ENCODE peak calls at places on chromosomes 6 and 20, in four cellular contexts. One of them, this sample, is unnamed.

GRCh38 chr20:1710484-1710883 is 52.9 kb upstream of the SIRPG start:
- DNase-seq in MM.1S: no peak
- DNase-seq in GM06990: no peak
- DNase-seq in IMR-90: no peak
- DNase-seq in this sample: no peak

GRCh38 chr6:163773646-163774045 is 359.1 kb downstream of the QKI start:
- DNase-seq in GM06990: no peak
- DNase-seq in IMR-90: no peak
- DNase-seq in MM.1S: no peak
- DNase-seq in this sample: no peak

GRCh38 chr6:67353861-67354260 is 1281.2 kb upstream of the ADGRB3 start:
- DNase-seq in MM.1S: no peak
- DNase-seq in GM06990: no peak
- DNase-seq in IMR-90: no peak
- DNase-seq in this sample: no peak

GRCh38 chr6:34586327-34587040 is 30.4 kb upstream of the SPDEF start:
- DNase-seq in GM06990: no peak
- DNase-seq in IMR-90: no peak
- DNase-seq in MM.1S: no peak
- DNase-seq in this sample: no peak

GRCh38 chr20:42688576-42688975 is 501.1 kb downstream of the PTPRT start:
- DNase-seq in GM06990: no peak
- DNase-seq in IMR-90: no peak
- DNase-seq in MM.1S: no peak
- DNase-seq in this sample: no peak

GRCh38 chr20:62365814-62366369 is 1.2 kb downstream of the LAMA5 start:
- DNase-seq in GM06990: no peak
- DNase-seq in IMR-90: no peak
- DNase-seq in MM.1S: no peak
- DNase-seq in this sample: no peak

GRCh38 chr6:83097204-83097603 is 29.7 kb downstream of the DOP1A start:
- DNase-seq in GM06990: no peak
- DNase-seq in MM.1S: no peak
- DNase-seq in IMR-90: no peak
- DNase-seq in this sample: no peak

GRCh38 chr6:104483225-104483834 is 376.4 kb downstream of the HACE1 start:
- DNase-seq in GM06990: no peak
- DNase-seq in IMR-90: no peak
- DNase-seq in MM.1S: no peak
- DNase-seq in this sample: no peak

GRCh38 chr6:43972179-43972914 is 154.9 kb downstream of the MRPL14 start:
- DNase-seq in GM06990: no peak
- DNase-seq in IMR-90: no peak
- DNase-seq in MM.1S: no peak
- DNase-seq in this sample: no peak

GRCh38 chr6:47634210-47635047 is 64.0 kb upstream of the ADGRF4 start:
- DNase-seq in MM.1S: no peak
- DNase-seq in IMR-90: no peak
- DNase-seq in GM06990: no peak
- DNase-seq in this sample: no peak

GRCh38 chr6:39130691-39131090 is 15.7 kb upstream of the SAYSD1 start:
- DNase-seq in IMR-90: no peak
- DNase-seq in MM.1S: no peak
- DNase-seq in GM06990: no peak
- DNase-seq in this sample: no peak

GRCh38 chr6:150490586-150490985 is 109.1 kb upstream of the PLEKHG1 start:
- DNase-seq in MM.1S: no peak
- DNase-seq in GM06990: no peak
- DNase-seq in IMR-90: no peak
- DNase-seq in this sample: no peak

GRCh38 chr20:48492188-48493070 is 335.4 kb downstream of the PREX1 start:
- DNase-seq in IMR-90: no peak
- DNase-seq in GM06990: no peak
- DNase-seq in MM.1S: no peak
- DNase-seq in this sample: no peak

GRCh38 chr6:134207431-134207830 is 110.5 kb downstream of the SGK1 start:
- DNase-seq in MM.1S: no peak
- DNase-seq in GM06990: no peak
- DNase-seq in IMR-90: no peak
- DNase-seq in this sample: no peak

DNA sequence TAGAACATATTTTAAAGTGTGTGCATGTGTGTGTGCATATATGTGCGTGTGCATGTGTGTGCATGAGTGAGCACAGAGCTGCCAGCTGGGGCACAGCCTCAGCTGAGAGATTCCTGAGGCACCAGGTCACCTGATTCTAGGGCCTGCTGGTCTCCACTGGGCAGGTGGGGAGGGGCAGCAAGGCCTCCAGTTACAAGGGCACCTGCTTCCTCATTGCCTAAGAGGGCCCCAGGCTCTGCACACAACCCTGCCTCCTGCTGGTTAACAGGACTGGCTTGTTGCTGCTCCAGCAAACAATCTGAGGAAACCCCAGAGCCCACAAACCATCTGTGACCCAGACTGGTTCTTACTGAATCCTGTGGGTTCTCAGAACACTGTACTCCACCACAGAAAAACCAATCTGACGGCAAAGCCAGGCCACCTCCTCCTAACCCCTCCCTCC is 22.9 kb upstream of the UBE2J1 start:
- DNase-seq in IMR-90: no peak
- DNase-seq in MM.1S: peak; percentile 93
- DNase-seq in GM06990: peak; percentile 74
- DNase-seq in this sample: no peak
- TF ChIP-seq CTCF in IMR-90: no peak
- TF ChIP-seq CTCF in MM.1S: peak; percentile 78
- TF ChIP-seq CTCF in GM06990: peak; percentile 77
- TF ChIP-seq CTCF in this sample: no peak

GRCh38 chr20:33362898-33363297 is 38.4 kb downstream of the CDK5RAP1 start:
- DNase-seq in MM.1S: no peak
- DNase-seq in GM06990: no peak
- DNase-seq in IMR-90: no peak
- DNase-seq in this sample: no peak

DNA sequence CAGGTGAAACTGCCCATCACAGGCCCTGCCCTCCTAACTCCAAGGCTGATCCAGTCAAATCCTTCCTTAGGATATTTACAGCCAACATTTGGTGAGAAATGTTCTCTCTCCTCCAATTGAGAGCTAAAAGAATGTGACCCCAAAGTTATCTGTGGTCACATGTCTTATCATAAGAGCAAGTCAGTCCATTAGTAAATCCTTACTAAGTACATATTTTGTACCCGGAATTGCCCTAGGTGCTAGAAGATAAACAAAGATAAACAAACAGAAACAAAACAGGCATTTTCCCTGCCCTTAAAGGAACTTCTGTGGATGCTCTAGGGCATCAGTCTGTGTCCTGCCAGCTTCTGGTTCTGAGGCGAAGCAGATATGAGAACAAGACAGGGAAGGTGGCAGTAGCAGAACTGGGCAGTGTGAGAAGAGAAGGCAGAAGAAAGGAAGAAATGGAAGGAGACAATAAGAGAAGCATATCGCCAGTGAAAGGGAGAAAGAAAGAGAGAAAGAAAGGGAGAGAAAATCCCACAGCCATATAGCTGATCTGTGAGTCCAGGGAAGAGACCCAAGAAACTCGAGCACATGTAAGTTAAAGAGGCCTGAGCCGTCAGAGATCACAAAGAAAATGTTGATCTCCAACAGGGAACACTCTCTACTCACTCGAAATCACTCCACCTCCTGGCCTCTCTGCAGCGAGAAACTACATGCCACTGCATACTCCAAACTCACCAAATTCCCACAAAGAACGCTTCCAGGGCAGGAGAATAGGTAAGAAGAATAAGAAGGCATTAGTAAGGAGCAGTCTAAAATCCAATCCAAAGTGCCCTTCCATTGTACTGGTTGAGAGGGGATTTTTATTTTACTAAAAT is 41.7 kb downstream of the CDK5RAP1 start:
- DNase-seq in IMR-90: no peak
- DNase-seq in GM06990: no peak
- DNase-seq in MM.1S: no peak
- DNase-seq in this sample: no peak
- TF ChIP-seq CTCF in IMR-90: no peak
- TF ChIP-seq CTCF in GM06990: no peak
- TF ChIP-seq CTCF in MM.1S: no peak
- TF ChIP-seq CTCF in this sample: no peak

DNA sequence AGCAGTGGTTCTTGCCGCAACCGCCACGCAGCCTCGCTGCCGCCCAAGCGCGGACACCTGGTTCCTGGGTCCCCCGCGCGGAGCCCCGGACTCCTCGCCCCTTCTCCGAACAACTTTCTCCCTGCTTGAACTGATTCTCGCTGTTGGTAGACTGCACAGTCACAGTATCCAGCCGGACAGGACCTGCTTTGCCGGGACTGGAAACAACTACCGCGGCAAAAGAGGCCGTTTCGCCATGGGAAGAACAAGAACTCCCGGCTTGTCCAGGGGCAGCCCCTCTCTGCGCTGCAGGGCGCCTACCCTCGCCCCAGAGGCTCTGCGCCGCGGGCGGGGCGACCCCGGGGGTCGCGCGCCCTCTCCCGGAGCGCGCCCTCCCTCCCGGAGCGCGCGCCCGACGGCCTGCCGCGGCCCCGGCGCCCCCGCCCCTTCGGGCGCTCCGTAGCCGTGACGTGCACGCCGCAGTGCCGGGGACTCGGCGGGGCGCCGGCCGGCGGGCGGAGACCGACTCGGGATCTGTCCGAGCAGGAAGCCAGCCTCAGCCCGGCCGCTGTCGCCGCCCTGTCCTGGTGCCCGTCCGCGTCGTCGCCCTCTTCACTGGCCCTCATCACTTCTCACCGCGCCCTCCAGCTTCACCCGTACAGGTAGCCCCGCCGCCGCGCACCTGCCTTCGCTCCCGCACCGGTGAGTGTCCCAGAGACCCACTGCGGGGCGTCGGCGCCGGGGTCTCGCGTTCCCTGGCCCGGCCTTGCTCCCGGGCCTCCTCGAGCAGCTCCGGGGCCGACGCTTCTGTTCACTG is at the start of gene MYO6:
- DNase-seq in GM06990: peak; percentile 83
- DNase-seq in IMR-90: peak; percentile 47
- DNase-seq in MM.1S: peak; percentile 83
- DNase-seq in this sample: no peak
- TF ChIP-seq CTCF in GM06990: no peak
- TF ChIP-seq CTCF in IMR-90: no peak
- TF ChIP-seq CTCF in MM.1S: no peak
- TF ChIP-seq CTCF in this sample: no peak

GRCh38 chr6:170178561-170179477 is 112.1 kb downstream of the DLL1 start:
- DNase-seq in IMR-90: peak; percentile 21
- DNase-seq in MM.1S: no peak
- DNase-seq in GM06990: no peak
- DNase-seq in this sample: no peak
- TF ChIP-seq CTCF in IMR-90: no peak
- TF ChIP-seq CTCF in MM.1S: no peak
- TF ChIP-seq CTCF in GM06990: no peak
- TF ChIP-seq CTCF in this sample: no peak